ENCODE peak calls at places on chromosome 1, in four cellular contexts. One of them, this sample, is unnamed.

GRCh38 chr1:92805216-92805615 is 20.3 kb upstream of the EVI5 start:
- DNase-seq in choroid plexus epithelial cell: no peak
- DNase-seq in OCI-LY7: no peak
- DNase-seq in DND-41: no peak
- DNase-seq in this sample: no peak

GRCh38 chr1:206930210-206930798 is 8.6 kb upstream of the FCMR start:
- DNase-seq in DND-41: no peak
- DNase-seq in OCI-LY7: peak; percentile 51
- DNase-seq in choroid plexus epithelial cell: no peak
- DNase-seq in this sample: no peak

GRCh38 chr1:30706528-30706927 is 16.9 kb downstream of the MATN1 start:
- DNase-seq in choroid plexus epithelial cell: peak; percentile 46
- DNase-seq in DND-41: no peak
- DNase-seq in OCI-LY7: no peak
- DNase-seq in this sample: peak; percentile 39

GRCh38 chr1:2205191-2205952 is 10.8 kb upstream of the FAAP20 start:
- DNase-seq in DND-41: peak; percentile 92
- DNase-seq in choroid plexus epithelial cell: peak; percentile 96
- DNase-seq in OCI-LY7: peak; percentile 93
- DNase-seq in this sample: peak; percentile 93

GRCh38 chr1:56866656-56867055 is 12.1 kb downstream of the C8A start:
- DNase-seq in OCI-LY7: no peak
- DNase-seq in DND-41: no peak
- DNase-seq in choroid plexus epithelial cell: no peak
- DNase-seq in this sample: peak; percentile 57

GRCh38 chr1:99600782-99601181 is 45.1 kb upstream of the PALMD start:
- DNase-seq in DND-41: no peak
- DNase-seq in OCI-LY7: no peak
- DNase-seq in choroid plexus epithelial cell: no peak
- DNase-seq in this sample: no peak

GRCh38 chr1:167651161-167651693 is 21.2 kb downstream of the RCSD1 start:
- DNase-seq in choroid plexus epithelial cell: no peak
- DNase-seq in OCI-LY7: peak; percentile 41
- DNase-seq in DND-41: no peak
- DNase-seq in this sample: no peak

GRCh38 chr1:40392206-40392605 is 18.7 kb downstream of the SMAP2 start:
- DNase-seq in OCI-LY7: no peak
- DNase-seq in choroid plexus epithelial cell: peak; percentile 63
- DNase-seq in DND-41: no peak
- DNase-seq in this sample: peak; percentile 73

GRCh38 chr1:165857046-165857801 is 29.8 kb downstream of the UCK2 start:
- DNase-seq in DND-41: no peak
- DNase-seq in choroid plexus epithelial cell: peak; percentile 21
- DNase-seq in OCI-LY7: no peak
- DNase-seq in this sample: peak; percentile 64

GRCh38 chr1:205144046-205144720 is 22.4 kb upstream of the RBBP5 start:
- DNase-seq in DND-41: no peak
- DNase-seq in choroid plexus epithelial cell: no peak
- DNase-seq in OCI-LY7: no peak
- DNase-seq in this sample: peak; percentile 13

GRCh38 chr1:156510709-156511108 is 10.1 kb upstream of the MEF2D start:
- DNase-seq in OCI-LY7: no peak
- DNase-seq in choroid plexus epithelial cell: peak; percentile 56
- DNase-seq in DND-41: no peak
- DNase-seq in this sample: peak; percentile 19

GRCh38 chr1:12530462-12531168 is 87.4 kb downstream of the DHRS3 start:
- DNase-seq in DND-41: no peak
- DNase-seq in choroid plexus epithelial cell: no peak
- DNase-seq in OCI-LY7: no peak
- DNase-seq in this sample: no peak

GRCh38 chr1:155078496-155079209 is at the start of gene EFNA3:
- DNase-seq in choroid plexus epithelial cell: peak; percentile 38
- DNase-seq in OCI-LY7: peak; percentile 63
- DNase-seq in DND-41: peak; percentile 74
- DNase-seq in this sample: peak; percentile 77

GRCh38 chr1:201737350-201738060 is 91.5 kb upstream of the IPO9 start:
- DNase-seq in DND-41: no peak
- DNase-seq in OCI-LY7: no peak
- DNase-seq in choroid plexus epithelial cell: peak; percentile 94
- DNase-seq in this sample: no peak

GRCh38 chr1:62131093-62131725 is 63.4 kb upstream of the L1TD1 start:
- DNase-seq in OCI-LY7: peak; percentile 59
- DNase-seq in choroid plexus epithelial cell: peak; percentile 91
- DNase-seq in DND-41: peak; percentile 44
- DNase-seq in this sample: peak; percentile 73

GRCh38 chr1:28530456-28530855 is 22.4 kb upstream of the TRNAU1AP start:
- DNase-seq in OCI-LY7: no peak
- DNase-seq in DND-41: no peak
- DNase-seq in choroid plexus epithelial cell: no peak
- DNase-seq in this sample: no peak

GRCh38 chr1:155022927-155023236 is 10.7 kb downstream of the DCST2 start:
- DNase-seq in OCI-LY7: no peak
- DNase-seq in choroid plexus epithelial cell: peak; percentile 18
- DNase-seq in DND-41: no peak
- DNase-seq in this sample: peak; percentile 62

GRCh38 chr1:203557958-203558760 is 64.2 kb downstream of the OPTC start:
- DNase-seq in DND-41: no peak
- DNase-seq in OCI-LY7: no peak
- DNase-seq in choroid plexus epithelial cell: peak; percentile 92
- DNase-seq in this sample: peak; percentile 99

GRCh38 chr1:34825455-34826081 is 32.8 kb downstream of the GJA4 start:
- DNase-seq in DND-41: no peak
- DNase-seq in choroid plexus epithelial cell: no peak
- DNase-seq in OCI-LY7: no peak
- DNase-seq in this sample: no peak

GRCh38 chr1:194289569-194290266 is 1103.3 kb upstream of the B3GALT2 start:
- DNase-seq in DND-41: no peak
- DNase-seq in OCI-LY7: peak; percentile 98
- DNase-seq in choroid plexus epithelial cell: no peak
- DNase-seq in this sample: no peak

GRCh38 chr1:158272681-158273080 is 17.0 kb upstream of the CD1C start:
- DNase-seq in DND-41: no peak
- DNase-seq in choroid plexus epithelial cell: no peak
- DNase-seq in OCI-LY7: no peak
- DNase-seq in this sample: no peak

GRCh38 chr1:219792337-219793021 is 135.9 kb downstream of the SLC30A10 start:
- DNase-seq in DND-41: no peak
- DNase-seq in choroid plexus epithelial cell: peak; percentile 76
- DNase-seq in OCI-LY7: no peak
- DNase-seq in this sample: peak; percentile 22

GRCh38 chr1:30348147-30348546 is 375.2 kb downstream of the MATN1 start:
- DNase-seq in choroid plexus epithelial cell: no peak
- DNase-seq in OCI-LY7: no peak
- DNase-seq in DND-41: no peak
- DNase-seq in this sample: no peak

GRCh38 chr1:97252076-97252475 is 530.5 kb downstream of the PTBP2 start:
- DNase-seq in OCI-LY7: no peak
- DNase-seq in DND-41: no peak
- DNase-seq in choroid plexus epithelial cell: peak; percentile 87
- DNase-seq in this sample: peak; percentile 88

GRCh38 chr1:205812271-205812877 is 624 bp downstream of the SLC41A1 start:
- DNase-seq in OCI-LY7: peak; percentile 29
- DNase-seq in choroid plexus epithelial cell: peak; percentile 16
- DNase-seq in DND-41: peak; percentile 44
- DNase-seq in this sample: no peak

GRCh38 chr1:48001696-48002095 is 4.5 kb upstream of the TRABD2B start:
- DNase-seq in OCI-LY7: no peak
- DNase-seq in choroid plexus epithelial cell: no peak
- DNase-seq in DND-41: no peak
- DNase-seq in this sample: no peak

GRCh38 chr1:221478050-221478949 is 263.6 kb downstream of the DUSP10 start:
- DNase-seq in DND-41: peak; percentile 43
- DNase-seq in OCI-LY7: peak; percentile 1
- DNase-seq in choroid plexus epithelial cell: peak; percentile 94
- DNase-seq in this sample: peak; percentile 89

GRCh38 chr1:27615346-27616004 is 11.5 kb upstream of the AHDC1 start:
- DNase-seq in choroid plexus epithelial cell: no peak
- DNase-seq in DND-41: peak; percentile 13
- DNase-seq in OCI-LY7: no peak
- DNase-seq in this sample: no peak

GRCh38 chr1:155971910-155972809 is 6.2 kb downstream of the ARHGEF2 start:
- DNase-seq in choroid plexus epithelial cell: no peak
- DNase-seq in OCI-LY7: no peak
- DNase-seq in DND-41: no peak
- DNase-seq in this sample: no peak

GRCh38 chr1:240763771-240764170 is 151.8 kb upstream of the GREM2 start:
- DNase-seq in choroid plexus epithelial cell: no peak
- DNase-seq in DND-41: no peak
- DNase-seq in OCI-LY7: no peak
- DNase-seq in this sample: no peak

GRCh38 chr1:57361516-57361915 is 62.3 kb downstream of the DAB1 start:
- DNase-seq in choroid plexus epithelial cell: no peak
- DNase-seq in DND-41: no peak
- DNase-seq in OCI-LY7: no peak
- DNase-seq in this sample: no peak

GRCh38 chr1:40344597-40344996 is 27.5 kb upstream of the COL9A2 start:
- DNase-seq in choroid plexus epithelial cell: peak; percentile 68
- DNase-seq in OCI-LY7: peak; percentile 45
- DNase-seq in DND-41: no peak
- DNase-seq in this sample: peak; percentile 37

GRCh38 chr1:114081145-114082046 is 72.3 kb downstream of the SYT6 start:
- DNase-seq in OCI-LY7: no peak
- DNase-seq in DND-41: no peak
- DNase-seq in choroid plexus epithelial cell: no peak
- DNase-seq in this sample: no peak

GRCh38 chr1:182952677-182953444 is at the start of gene SHCBP1L:
- DNase-seq in OCI-LY7: no peak
- DNase-seq in DND-41: no peak
- DNase-seq in choroid plexus epithelial cell: no peak
- DNase-seq in this sample: no peak
- H3K4me3 ChIP-seq in OCI-LY7: no peak within 1 kb of the TSS
- H3K4me3 ChIP-seq in DND-41: no peak within 1 kb of the TSS
- H3K4me3 ChIP-seq in choroid plexus epithelial cell: peak within 1 kb of the TSS; percentile 41
- H3K4me3 ChIP-seq in this sample: peak within 1 kb of the TSS; percentile 8

DNA sequence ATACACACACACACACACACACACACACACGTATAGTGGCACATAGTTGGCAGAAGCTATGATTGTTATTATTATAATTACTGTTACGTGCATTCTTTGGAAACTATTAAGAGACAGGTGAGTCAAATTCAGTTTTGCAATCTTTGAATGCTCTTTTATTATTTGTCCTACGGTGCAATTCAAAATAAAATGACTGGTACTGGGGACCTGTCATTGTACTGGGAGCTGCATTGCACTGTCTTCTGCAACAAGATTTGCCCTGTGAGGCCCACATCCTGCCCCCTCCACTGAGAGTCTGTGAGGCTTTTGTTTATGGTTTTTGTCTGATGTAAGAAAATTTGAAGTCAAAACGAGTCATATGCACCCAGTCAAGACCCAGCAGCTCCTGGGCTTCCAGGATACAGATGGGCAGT is 1.9 kb downstream of the LY9 start:
- DNase-seq in OCI-LY7: peak; percentile 80
- DNase-seq in choroid plexus epithelial cell: no peak
- DNase-seq in DND-41: peak; percentile 85
- DNase-seq in this sample: peak; percentile 82
- H3K4me3 ChIP-seq in OCI-LY7: peak overlapping the region; percentile 76
- H3K4me3 ChIP-seq in choroid plexus epithelial cell: no peak overlapping the region
- H3K4me3 ChIP-seq in DND-41: no peak overlapping the region
- H3K4me3 ChIP-seq in this sample: no peak overlapping the region

DNA sequence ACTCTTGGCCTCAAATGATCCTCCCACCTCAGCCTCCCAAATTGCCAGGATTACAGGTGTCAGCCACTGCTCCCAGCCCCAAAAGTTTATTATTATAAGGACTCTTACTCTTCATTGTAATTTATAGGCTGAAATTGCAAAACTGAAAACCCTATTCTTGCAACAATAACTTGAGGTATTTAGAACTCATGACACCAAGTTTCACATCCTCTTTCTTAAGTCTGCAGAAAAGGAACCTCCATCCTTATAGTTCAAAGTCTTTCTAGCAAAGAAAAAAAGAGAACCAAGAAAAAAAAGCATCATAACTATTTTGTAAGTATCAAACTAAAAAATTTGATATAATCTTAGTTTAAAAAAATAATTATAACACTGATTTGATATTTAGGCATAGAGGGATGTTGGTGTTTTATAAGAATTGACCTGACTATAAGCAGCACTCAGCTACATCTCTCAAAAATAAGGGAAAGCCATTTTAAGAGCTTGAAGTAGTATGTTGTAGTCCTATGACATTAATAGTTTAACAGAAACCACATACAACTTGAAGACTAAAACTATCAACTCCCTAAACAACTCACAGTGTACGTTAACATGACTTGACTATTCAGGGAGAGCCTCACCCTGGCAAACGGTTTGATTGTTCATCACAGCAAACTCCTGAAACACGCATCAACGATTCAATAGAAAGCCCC is 122.4 kb downstream of the AKT3 start:
- DNase-seq in choroid plexus epithelial cell: no peak
- DNase-seq in OCI-LY7: peak; percentile 61
- DNase-seq in DND-41: no peak
- DNase-seq in this sample: no peak
- H3K4me3 ChIP-seq in choroid plexus epithelial cell: no peak overlapping the region
- H3K4me3 ChIP-seq in OCI-LY7: no peak overlapping the region
- H3K4me3 ChIP-seq in DND-41: no peak overlapping the region
- H3K4me3 ChIP-seq in this sample: no peak overlapping the region

GRCh38 chr1:15736666-15737229 is 690 bp downstream of the SLC25A34 start:
- DNase-seq in DND-41: no peak
- DNase-seq in OCI-LY7: no peak
- DNase-seq in choroid plexus epithelial cell: no peak
- DNase-seq in this sample: no peak

GRCh38 chr1:15739259-15739658 is 3.0 kb upstream of the TMEM82 start:
- DNase-seq in DND-41: no peak
- DNase-seq in OCI-LY7: no peak
- DNase-seq in choroid plexus epithelial cell: no peak
- DNase-seq in this sample: no peak

GRCh38 chr1:15738416-15739113 is 2.5 kb downstream of the SLC25A34 start:
- DNase-seq in OCI-LY7: no peak
- DNase-seq in choroid plexus epithelial cell: no peak
- DNase-seq in DND-41: no peak
- DNase-seq in this sample: no peak

GRCh38 chr1:15736035-15736665 is at the start of gene SLC25A34:
- DNase-seq in DND-41: no peak
- DNase-seq in OCI-LY7: no peak
- DNase-seq in choroid plexus epithelial cell: no peak
- DNase-seq in this sample: no peak

GRCh38 chr1:15737324-15738319 is 1.6 kb downstream of the SLC25A34 start:
- DNase-seq in OCI-LY7: no peak
- DNase-seq in choroid plexus epithelial cell: no peak
- DNase-seq in DND-41: no peak
- DNase-seq in this sample: no peak
- H3K4me3 ChIP-seq in OCI-LY7: no peak overlapping the region
- H3K4me3 ChIP-seq in choroid plexus epithelial cell: no peak overlapping the region
- H3K4me3 ChIP-seq in DND-41: no peak overlapping the region
- H3K4me3 ChIP-seq in this sample: no peak overlapping the region

GRCh38 chr1:67850611-67851075 is 17.4 kb upstream of the GNG12 start:
- DNase-seq in choroid plexus epithelial cell: peak; percentile 91
- DNase-seq in OCI-LY7: no peak
- DNase-seq in DND-41: no peak
- DNase-seq in this sample: peak; percentile 95

GRCh38 chr1:67851800-67852199 is 18.5 kb upstream of the GNG12 start:
- DNase-seq in DND-41: no peak
- DNase-seq in choroid plexus epithelial cell: no peak
- DNase-seq in OCI-LY7: no peak
- DNase-seq in this sample: no peak

GRCh38 chr1:67855444-67855843 is 22.2 kb upstream of the GNG12 start:
- DNase-seq in OCI-LY7: no peak
- DNase-seq in DND-41: no peak
- DNase-seq in choroid plexus epithelial cell: peak; percentile 56
- DNase-seq in this sample: no peak

GRCh38 chr1:67855944-67856343 is 22.7 kb upstream of the GNG12 start:
- DNase-seq in choroid plexus epithelial cell: peak; percentile 88
- DNase-seq in OCI-LY7: no peak
- DNase-seq in DND-41: no peak
- DNase-seq in this sample: no peak

GRCh38 chr1:67853704-67854103 is 20.4 kb upstream of the GNG12 start:
- DNase-seq in DND-41: peak; percentile 49
- DNase-seq in OCI-LY7: peak; percentile 21
- DNase-seq in choroid plexus epithelial cell: peak; percentile 97
- DNase-seq in this sample: peak; percentile 76
- H3K4me3 ChIP-seq in DND-41: no peak overlapping the region
- H3K4me3 ChIP-seq in OCI-LY7: no peak overlapping the region
- H3K4me3 ChIP-seq in choroid plexus epithelial cell: no peak overlapping the region
- H3K4me3 ChIP-seq in this sample: no peak overlapping the region